ENCODE peak calls at places on chromosomes 2 and 18, in five cellular contexts. N is right lobe of liver; A is CD8-positive, alpha-beta T cell; B is K562; P is colonic mucosa. R is an unnamed sample. For H3K4me1 and H3K36me3, the result is how much of the 10 kb centered on the place peaks cover.

GRCh38 chr2:72750977-72751639 is 74.7 kb downstream of the EXOC6B start:
- DNase-seq in A (no peak), N (no peak), B (no peak), P (no peak), R (no peak)

GRCh38 chr2:196725218-196725617 is 74.3 kb downstream of the GTF3C3 start:
- DNase-seq in N (no peak), B (no peak), P (no peak), A (no peak), R (no peak)

GRCh38 chr2:112787294-112787693 is 3.0 kb upstream of the IL1A start:
- DNase-seq in N (no peak), P (no peak), A (no peak), B (no peak), R (no peak)

GRCh38 chr2:189143930-189144329 is 35.6 kb downstream of the COL5A2 start:
- DNase-seq in B (no peak), A (no peak), N (no peak), P (no peak), R (no peak)

GRCh38 chr18:42533010-42533409 is 578.0 kb downstream of the PIK3C3 start:
- DNase-seq in A (no peak), P (no peak), B (no peak), N (no peak), R (no peak)

GRCh38 chr2:214781226-214781625 is 28.3 kb downstream of the BARD1 start:
- DNase-seq in N (no peak), A (no peak), P (no peak), B (no peak), R (no peak)

GRCh38 chr2:10432315-10433181 is 15.6 kb downstream of the ODC1 start:
- DNase-seq in N (no peak), B (peak), P (peak), A (no peak), R (peak)

GRCh38 chr2:10360460-10361219 is 57.9 kb downstream of the HPCAL1 start:
- DNase-seq in P (no peak), N (no peak), A (no peak), B (no peak), R (no peak)

GRCh38 chr2:54149623-54150501 is 34.4 kb downstream of the ACYP2 start:
- DNase-seq in P (no peak), B (no peak), A (no peak), N (no peak), R (no peak)

GRCh38 chr2:146579154-146579930 is 1265.5 kb upstream of the ACVR2A start:
- DNase-seq in P (no peak), N (no peak), B (no peak), A (no peak), R (no peak)

GRCh38 chr2:158395166-158395565 is 61.4 kb downstream of the CCDC148 start:
- DNase-seq in A (no peak), N (no peak), P (no peak), B (no peak), R (no peak)

GRCh38 chr2:30934071-30934470 is 126.8 kb upstream of the CAPN13 start:
- DNase-seq in N (no peak), B (no peak), A (no peak), P (no peak), R (no peak)

GRCh38 chr2:1855150-1855549 is 110.8 kb upstream of the PXDN start:
- DNase-seq in P (no peak), B (no peak), N (no peak), A (no peak), R (no peak)

GRCh38 chr18:10530852-10531251 is 5.0 kb downstream of the NAPG start:
- DNase-seq in N (no peak), A (no peak), P (no peak), B (peak), R (no peak)

GRCh38 chr2:150232321-150232720 is 255.1 kb downstream of the RND3 start:
- DNase-seq in N (no peak), B (no peak), A (no peak), P (no peak), R (no peak)

GRCh38 chr2:240569523-240569997 is 1.3 kb downstream of the RNPEPL1 start:
- DNase-seq in A (peak), P (no peak), B (no peak), N (peak), R (no peak)

GRCh38 chr18:74499633-74500032 is 3.5 kb downstream of the CNDP2 start:
- DNase-seq in A (peak), B (peak), P (peak), N (peak), R (peak)

GRCh38 chr2:55133467-55134315 is 83.4 kb upstream of the RTN4 start:
- DNase-seq in N (peak), A (peak), P (no peak), B (peak), R (no peak)

GRCh38 chr2:196372276-196372809 is 201.0 kb upstream of the STK17B start:
- DNase-seq in B (no peak), A (no peak), N (no peak), P (no peak), R (no peak)

GRCh38 chr18:9569178-9569577 is 45.2 kb downstream of the PPP4R1 start:
- DNase-seq in B (no peak), A (no peak), N (no peak), P (peak), R (no peak)

GRCh38 chr18:31666055-31666454 is 18.3 kb downstream of the B4GALT6 start:
- DNase-seq in B (no peak), A (no peak), P (no peak), N (no peak), R (no peak)

GRCh38 chr2:20080839-20081348 is 29.5 kb upstream of the LAPTM4A start:
- DNase-seq in A (no peak), N (no peak), P (no peak), B (no peak), R (no peak)

GRCh38 chr18:36595818-36596215 is 233.0 kb downstream of the TPGS2 start:
- DNase-seq in A (no peak), B (no peak), P (no peak), N (no peak), R (no peak)

GRCh38 chr2:75605770-75606535 is 40.6 kb upstream of the MRPL19 start:
- DNase-seq in N (no peak), P (no peak), A (no peak), B (no peak), R (no peak)

GRCh38 chr18:58996131-58996632 is 131.5 kb downstream of the ZNF532 start:
- DNase-seq in B (no peak), P (no peak), N (no peak), A (no peak), R (no peak)

GRCh38 chr2:179711375-179711774 is 150.0 kb downstream of the ZNF385B start:
- DNase-seq in B (no peak), A (no peak), P (no peak), N (no peak), R (no peak)

GRCh38 chr2:172710584-172711024 is 25.0 kb upstream of the RAPGEF4 start:
- DNase-seq in P (peak), A (peak), B (peak), N (peak), R (no peak)

GRCh38 chr2:240724431-240724830 is 32.8 kb downstream of the AQP12A start:
- DNase-seq in P (no peak), B (no peak), N (no peak), A (no peak), R (no peak)

GRCh38 chr2:228094377-228094921 is 87.0 kb downstream of the SPHKAP start:
- DNase-seq in N (no peak), A (no peak), P (no peak), B (no peak), R (no peak)

GRCh38 chr2:229245013-229245412 is 26.1 kb downstream of the PID1 start:
- DNase-seq in P (no peak), N (no peak), A (no peak), B (no peak), R (no peak)

GRCh38 chr2:12330916-12331315 is 385.8 kb upstream of the TRIB2 start:
- DNase-seq in N (no peak), B (no peak), A (no peak), P (no peak), R (no peak)

GRCh38 chr2:227020416-227020815 is 143.6 kb downstream of the COL4A4 start:
- DNase-seq in P (no peak), B (no peak), A (no peak), N (no peak), R (no peak)

GRCh38 chr2:198517961-198518360 is 713.6 kb downstream of the PLCL1 start:
- DNase-seq in P (no peak), N (no peak), B (no peak), A (no peak), R (no peak)

GRCh38 chr2:96260404-96261260 is 5.2 kb downstream of the TMEM127 start:
- DNase-seq in N (peak), B (peak), P (peak), A (no peak), R (no peak)

GRCh38 chr2:149422337-149422990 is 92.1 kb downstream of the LYPD6 start:
- DNase-seq in A (no peak), P (no peak), N (no peak), B (no peak), R (no peak)

GRCh38 chr2:67399831-67400489 is 2.8 kb downstream of the ETAA1 start:
- DNase-seq in P (no peak), A (no peak), B (no peak), N (no peak), R (no peak)

GRCh38 chr2:219542931-219543595 is 546 bp downstream of the CHPF start:
- DNase-seq in B (peak), A (peak), P (peak), N (peak), R (no peak)
- TF ChIP-seq CTCF in B (peak), A (peak), P (no peak), N (no peak), R (no peak)

DNA sequence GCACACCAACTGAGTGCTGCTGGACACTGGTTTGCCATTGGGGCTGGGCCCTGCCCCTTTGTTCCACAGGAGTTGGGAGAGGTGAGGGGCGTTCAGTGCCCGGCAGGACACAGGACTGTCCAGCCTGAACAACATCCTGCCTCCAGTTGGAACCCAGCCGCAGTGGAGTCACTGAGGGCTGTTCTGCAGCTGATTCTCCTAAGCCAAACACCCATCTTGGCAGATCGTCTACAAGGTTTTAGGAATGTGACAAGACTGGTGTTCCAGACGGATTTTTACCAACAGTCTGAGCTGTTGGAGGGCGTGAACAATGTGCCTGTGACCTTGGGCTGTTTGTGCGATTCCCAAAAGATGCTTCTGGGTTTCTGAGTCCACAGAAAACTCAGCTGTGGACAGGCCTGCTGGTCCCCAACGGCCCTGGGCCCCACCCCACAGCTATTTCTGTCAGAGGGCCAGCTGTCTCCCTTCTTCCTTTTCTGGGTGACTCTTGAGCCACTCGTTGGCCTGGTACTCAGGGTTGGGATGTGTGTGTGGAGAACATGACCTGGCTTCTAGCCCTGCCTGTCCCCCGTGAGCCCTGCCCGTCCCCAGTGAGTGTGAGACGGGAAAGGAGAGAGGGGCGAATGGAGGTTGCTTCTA is 5.7 kb downstream of the LRRFIP1 start:
- DNase-seq in N (no peak), P (no peak), A (no peak), B (no peak), R (no peak)
- H3K4me1 ChIP-seq in N (under half), P (under half), A (under half), B (under half), R (under half)

DNA sequence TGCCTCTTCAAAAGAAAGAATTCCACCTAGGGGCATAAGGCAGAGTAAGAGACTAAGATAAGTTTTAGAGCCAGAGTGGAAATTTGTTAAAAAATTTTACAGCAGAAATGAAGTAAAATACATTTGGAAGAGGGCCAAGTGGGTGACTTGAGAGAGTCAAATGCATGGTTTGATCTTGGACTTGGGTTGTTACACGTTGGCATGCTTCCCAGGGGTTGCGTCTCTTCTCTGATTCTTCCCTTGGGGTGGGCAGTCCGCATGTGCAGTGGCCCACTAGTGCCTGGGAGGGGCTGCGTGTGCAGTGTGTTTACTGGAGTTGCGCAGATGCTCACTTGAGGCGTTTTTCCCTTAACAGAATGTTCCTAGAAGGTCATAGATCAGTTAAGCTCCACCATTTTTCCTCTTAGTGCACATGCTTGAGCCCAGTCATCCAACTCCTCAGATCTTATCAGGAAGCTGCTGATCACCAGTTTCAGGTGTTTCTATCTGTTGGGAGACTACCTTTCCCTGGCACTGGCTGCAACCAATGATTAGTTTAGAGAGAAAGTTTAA is 13.1 kb downstream of the SEH1L start:
- DNase-seq in P (peak), A (no peak), N (no peak), B (no peak), R (no peak)
- H3K36me3 ChIP-seq in P (under half), A (under half), N (under half), B (half or more), R (under half)

GRCh38 chr2:17471979-17472378 is 46.3 kb downstream of the RAD51AP2 start:
- DNase-seq in N (no peak), P (no peak), B (no peak), A (no peak), R (no peak)

GRCh38 chr2:17475285-17475684 is 43.0 kb downstream of the RAD51AP2 start:
- DNase-seq in B (no peak), P (no peak), A (no peak), N (no peak), R (no peak)

GRCh38 chr2:17476060-17476459 is 42.2 kb downstream of the RAD51AP2 start:
- DNase-seq in B (no peak), A (no peak), P (no peak), N (no peak), R (no peak)

GRCh38 chr2:17476820-17477219 is 41.4 kb downstream of the RAD51AP2 start:
- DNase-seq in B (no peak), A (no peak), N (no peak), P (no peak), R (no peak)

DNA sequence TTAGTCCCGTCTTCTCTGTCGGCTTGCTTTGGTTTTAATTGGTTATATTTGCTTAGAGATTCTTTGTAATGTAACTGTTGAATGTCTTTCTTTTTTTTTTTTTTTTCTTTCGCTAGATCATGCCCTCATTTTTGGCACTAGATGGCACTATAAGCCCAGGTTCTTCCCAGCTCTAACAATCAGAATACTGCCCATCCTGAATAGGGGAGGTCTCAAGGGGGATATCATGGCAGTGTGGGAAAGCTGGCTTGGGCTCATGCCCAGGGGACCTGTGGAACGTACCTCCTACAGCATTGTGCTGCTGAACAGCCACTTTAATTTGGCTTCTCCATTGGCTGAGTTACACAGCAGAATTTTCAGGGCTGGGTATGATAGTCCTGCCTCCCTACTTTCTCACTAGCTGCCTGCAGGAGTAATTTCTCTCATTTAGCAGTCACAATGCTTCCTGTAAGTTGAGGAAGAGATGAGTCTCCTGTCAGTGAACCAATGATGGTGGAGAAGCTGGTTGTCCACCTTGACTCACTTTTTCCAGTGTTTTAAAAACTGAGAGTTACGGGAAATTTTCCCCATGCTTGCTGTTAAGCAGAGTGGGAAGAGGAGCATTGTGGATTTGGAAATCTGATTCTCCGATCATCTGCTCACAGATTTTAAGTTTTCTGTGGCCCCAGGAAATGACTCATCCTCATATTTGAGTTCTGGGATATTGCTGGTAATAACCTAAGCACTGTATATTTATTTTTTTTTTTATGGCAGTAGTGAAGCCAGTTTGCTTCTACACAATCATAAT is 47.2 kb downstream of the RAD51AP2 start:
- DNase-seq in P (no peak), B (peak), A (no peak), N (no peak), R (no peak)
- TF ChIP-seq CTCF in P (peak), B (peak), A (no peak), N (peak), R (no peak)

DNA sequence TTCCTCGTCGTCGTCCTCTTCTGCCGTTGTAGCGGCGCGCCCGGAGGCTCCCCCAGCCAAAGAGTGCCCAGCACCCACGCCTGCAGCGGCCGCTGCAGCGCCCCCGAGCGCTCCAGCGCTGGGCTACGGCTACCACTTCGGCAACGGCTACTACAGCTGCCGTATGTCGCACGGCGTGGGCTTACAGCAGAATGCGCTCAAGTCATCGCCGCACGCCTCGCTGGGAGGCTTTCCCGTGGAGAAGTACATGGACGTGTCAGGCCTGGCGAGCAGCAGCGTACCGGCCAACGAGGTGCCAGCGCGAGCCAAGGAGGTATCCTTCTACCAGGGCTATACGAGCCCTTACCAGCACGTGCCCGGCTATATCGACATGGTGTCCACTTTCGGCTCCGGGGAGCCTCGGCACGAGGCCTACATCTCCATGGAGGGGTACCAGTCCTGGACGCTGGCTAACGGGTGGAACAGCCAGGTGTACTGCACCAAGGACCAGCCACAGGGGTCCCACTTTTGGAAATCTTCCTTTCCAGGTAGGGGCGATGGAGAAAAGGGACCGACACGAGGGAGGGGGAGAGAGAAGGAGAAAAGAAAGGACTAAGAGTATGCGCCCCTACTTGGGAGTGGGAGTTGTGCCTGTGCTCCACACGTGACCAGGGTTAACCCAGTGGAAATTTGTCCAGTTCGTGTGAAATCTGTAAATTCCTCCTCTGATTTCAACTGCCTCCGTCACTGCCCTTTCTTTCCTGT is 796 bp downstream of the HOXD13 start:
- DNase-seq in N (no peak), A (no peak), B (no peak), P (no peak), R (peak)
- H3K4me1 ChIP-seq in N (under half), A (under half), B (under half), P (under half), R (under half)

R was measured in kidney.